ENCODE peak calls at places on chromosomes 3 and 15, in seven cellular contexts. One of them, this sample, is unnamed.

GRCh38 chr3:102400766-102401165 is 34.0 kb upstream of the ZPLD1 start:
- DNase-seq in A549: no peak
- DNase-seq in uterus: no peak
- DNase-seq in IMR-90: peak; percentile 67
- DNase-seq in transverse colon: no peak
- DNase-seq in astrocyte of the spinal cord: peak; percentile 91
- DNase-seq in suprapubic skin: no peak
- DNase-seq in this sample: no peak

GRCh38 chr3:144259267-144259666 is 287.6 kb downstream of the DIPK2A start:
- DNase-seq in A549: no peak
- DNase-seq in uterus: no peak
- DNase-seq in IMR-90: no peak
- DNase-seq in transverse colon: no peak
- DNase-seq in astrocyte of the spinal cord: peak; percentile 23
- DNase-seq in suprapubic skin: no peak
- DNase-seq in this sample: no peak

GRCh38 chr15:29067949-29068348 is 182.2 kb downstream of the APBA2 start:
- DNase-seq in A549: no peak
- DNase-seq in uterus: no peak
- DNase-seq in IMR-90: no peak
- DNase-seq in transverse colon: no peak
- DNase-seq in astrocyte of the spinal cord: no peak
- DNase-seq in suprapubic skin: no peak
- DNase-seq in this sample: no peak

GRCh38 chr3:170221924-170222646 is at the start of gene PRKCI:
- DNase-seq in A549: peak; percentile 98
- DNase-seq in uterus: peak; percentile 94
- DNase-seq in IMR-90: peak; percentile 96
- DNase-seq in transverse colon: peak; percentile 96
- DNase-seq in astrocyte of the spinal cord: peak; percentile 98
- DNase-seq in suprapubic skin: peak; percentile 96
- DNase-seq in this sample: peak; percentile 99

GRCh38 chr3:45958333-45958791 is 15.1 kb downstream of the CXCR6 start:
- DNase-seq in A549: no peak
- DNase-seq in uterus: no peak
- DNase-seq in IMR-90: peak; percentile 81
- DNase-seq in transverse colon: no peak
- DNase-seq in astrocyte of the spinal cord: peak; percentile 12
- DNase-seq in suprapubic skin: peak; percentile 82
- DNase-seq in this sample: no peak

GRCh38 chr3:2686816-2687502 is 423.2 kb downstream of the IL5RA start:
- DNase-seq in A549: no peak
- DNase-seq in uterus: no peak
- DNase-seq in IMR-90: no peak
- DNase-seq in transverse colon: no peak
- DNase-seq in astrocyte of the spinal cord: no peak
- DNase-seq in suprapubic skin: no peak
- DNase-seq in this sample: no peak

GRCh38 chr3:43071313-43071893 is 34.5 kb downstream of the POMGNT2 start:
- DNase-seq in A549: no peak
- DNase-seq in uterus: no peak
- DNase-seq in IMR-90: no peak
- DNase-seq in transverse colon: no peak
- DNase-seq in astrocyte of the spinal cord: no peak
- DNase-seq in suprapubic skin: no peak
- DNase-seq in this sample: no peak

GRCh38 chr3:71441217-71441924 is 142.2 kb downstream of the FOXP1 start:
- DNase-seq in A549: no peak
- DNase-seq in uterus: no peak
- DNase-seq in IMR-90: no peak
- DNase-seq in transverse colon: no peak
- DNase-seq in astrocyte of the spinal cord: no peak
- DNase-seq in suprapubic skin: no peak
- DNase-seq in this sample: no peak

GRCh38 chr3:66957357-66957756 is 40.8 kb upstream of the KBTBD8 start:
- DNase-seq in A549: no peak
- DNase-seq in uterus: no peak
- DNase-seq in IMR-90: no peak
- DNase-seq in transverse colon: peak; percentile 15
- DNase-seq in astrocyte of the spinal cord: no peak
- DNase-seq in suprapubic skin: no peak
- DNase-seq in this sample: no peak

GRCh38 chr3:13537926-13538325 is 11.0 kb upstream of the FBLN2 start:
- DNase-seq in A549: peak; percentile 72
- DNase-seq in uterus: no peak
- DNase-seq in IMR-90: peak; percentile 91
- DNase-seq in transverse colon: no peak
- DNase-seq in astrocyte of the spinal cord: peak; percentile 93
- DNase-seq in suprapubic skin: peak; percentile 78
- DNase-seq in this sample: peak; percentile 72

GRCh38 chr3:40240921-40241320 is 68.6 kb upstream of the EIF1B start:
- DNase-seq in A549: no peak
- DNase-seq in uterus: no peak
- DNase-seq in IMR-90: no peak
- DNase-seq in transverse colon: no peak
- DNase-seq in astrocyte of the spinal cord: no peak
- DNase-seq in suprapubic skin: no peak
- DNase-seq in this sample: no peak

GRCh38 chr15:71588746-71589145 is 221.6 kb upstream of the NR2E3 start:
- DNase-seq in A549: peak; percentile 53
- DNase-seq in uterus: no peak
- DNase-seq in IMR-90: peak; percentile 86
- DNase-seq in transverse colon: no peak
- DNase-seq in astrocyte of the spinal cord: peak; percentile 86
- DNase-seq in suprapubic skin: no peak
- DNase-seq in this sample: peak; percentile 27

GRCh38 chr3:59812188-59812587 is 762.4 kb upstream of the CFAP20DC start:
- DNase-seq in A549: no peak
- DNase-seq in uterus: no peak
- DNase-seq in IMR-90: no peak
- DNase-seq in transverse colon: no peak
- DNase-seq in astrocyte of the spinal cord: no peak
- DNase-seq in suprapubic skin: no peak
- DNase-seq in this sample: no peak

GRCh38 chr3:151630938-151631417 is 102.7 kb upstream of the AADACL2 start:
- DNase-seq in A549: no peak
- DNase-seq in uterus: peak; percentile 12
- DNase-seq in IMR-90: peak; percentile 39
- DNase-seq in transverse colon: no peak
- DNase-seq in astrocyte of the spinal cord: peak; percentile 37
- DNase-seq in suprapubic skin: no peak
- DNase-seq in this sample: no peak

GRCh38 chr3:130759692-130760338 is 13.2 kb upstream of the PIK3R4 start:
- DNase-seq in A549: peak; percentile 21
- DNase-seq in uterus: no peak
- DNase-seq in IMR-90: peak; percentile 49
- DNase-seq in transverse colon: peak; percentile 60
- DNase-seq in astrocyte of the spinal cord: peak; percentile 52
- DNase-seq in suprapubic skin: no peak
- DNase-seq in this sample: peak; percentile 85

GRCh38 chr3:117735481-117736101 is 1026.0 kb downstream of the TUSC7 start:
- DNase-seq in A549: peak; percentile 3
- DNase-seq in uterus: no peak
- DNase-seq in IMR-90: peak; percentile 91
- DNase-seq in transverse colon: no peak
- DNase-seq in astrocyte of the spinal cord: peak; percentile 81
- DNase-seq in suprapubic skin: no peak
- DNase-seq in this sample: no peak

GRCh38 chr3:46907271-46907670 is 29.8 kb downstream of the PTH1R start:
- DNase-seq in A549: no peak
- DNase-seq in uterus: no peak
- DNase-seq in IMR-90: no peak
- DNase-seq in transverse colon: no peak
- DNase-seq in astrocyte of the spinal cord: no peak
- DNase-seq in suprapubic skin: peak; percentile 45
- DNase-seq in this sample: no peak

GRCh38 chr3:38117748-38118420 is 19.0 kb downstream of the ACAA1 start:
- DNase-seq in A549: peak; percentile 59
- DNase-seq in uterus: peak; percentile 45
- DNase-seq in IMR-90: peak; percentile 55
- DNase-seq in transverse colon: peak; percentile 76
- DNase-seq in astrocyte of the spinal cord: peak; percentile 49
- DNase-seq in suprapubic skin: peak; percentile 71
- DNase-seq in this sample: peak; percentile 80

GRCh38 chr3:38115645-38116427 is 21.1 kb downstream of the ACAA1 start:
- DNase-seq in A549: no peak
- DNase-seq in uterus: no peak
- DNase-seq in IMR-90: no peak
- DNase-seq in transverse colon: no peak
- DNase-seq in astrocyte of the spinal cord: no peak
- DNase-seq in suprapubic skin: no peak
- DNase-seq in this sample: no peak

GRCh38 chr3:38117163-38117716 is 19.7 kb downstream of the ACAA1 start:
- DNase-seq in A549: no peak
- DNase-seq in uterus: no peak
- DNase-seq in IMR-90: no peak
- DNase-seq in transverse colon: peak; percentile 26
- DNase-seq in astrocyte of the spinal cord: no peak
- DNase-seq in suprapubic skin: peak; percentile 49
- DNase-seq in this sample: no peak

GRCh38 chr3:38114875-38115644 is 21.9 kb downstream of the ACAA1 start:
- DNase-seq in A549: no peak
- DNase-seq in uterus: no peak
- DNase-seq in IMR-90: no peak
- DNase-seq in transverse colon: no peak
- DNase-seq in astrocyte of the spinal cord: no peak
- DNase-seq in suprapubic skin: peak; percentile 57
- DNase-seq in this sample: no peak

DNA sequence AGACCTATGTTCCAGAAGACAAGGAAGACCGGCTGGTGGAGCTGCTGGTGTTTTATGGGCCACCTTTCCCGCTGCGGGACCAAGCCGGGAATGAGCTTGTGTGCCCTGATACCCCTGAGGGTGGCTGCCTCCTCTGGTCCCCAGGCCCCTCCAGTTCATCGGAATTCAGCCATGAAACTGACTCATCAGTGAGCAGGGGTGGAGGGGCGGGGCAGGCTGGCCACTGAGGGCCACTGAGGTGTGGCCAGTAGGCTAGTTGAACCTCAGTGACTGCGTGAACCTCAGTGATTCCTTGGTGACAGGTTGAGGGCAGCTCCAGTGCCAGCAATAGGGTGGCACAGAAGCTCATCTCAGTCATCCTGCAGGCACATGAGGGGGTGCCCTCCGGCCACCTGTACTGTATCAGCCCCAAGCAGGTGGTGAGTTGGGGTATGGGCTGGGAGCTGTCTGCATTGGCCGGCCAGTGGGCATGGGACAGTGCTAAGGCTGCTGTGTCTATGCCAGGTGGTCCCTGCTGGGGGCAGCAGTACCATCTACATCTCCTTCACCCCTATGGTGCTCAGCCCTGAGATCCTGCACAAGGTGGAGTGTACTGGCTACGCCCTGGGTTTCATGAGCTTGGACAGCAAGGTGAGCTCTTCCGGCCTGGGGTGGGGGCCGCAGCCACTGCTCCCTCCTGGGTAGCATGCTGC is 20.3 kb downstream of the ACAA1 start:
- DNase-seq in A549: no peak
- DNase-seq in uterus: no peak
- DNase-seq in IMR-90: no peak
- DNase-seq in transverse colon: peak; percentile 35
- DNase-seq in astrocyte of the spinal cord: no peak
- DNase-seq in suprapubic skin: peak; percentile 60
- DNase-seq in this sample: peak; percentile 26
- TF ChIP-seq CTCF in A549: no peak
- TF ChIP-seq CTCF in uterus: no peak
- TF ChIP-seq CTCF in IMR-90: no peak
- TF ChIP-seq CTCF in transverse colon: no peak
- TF ChIP-seq CTCF in astrocyte of the spinal cord: no peak
- TF ChIP-seq CTCF in suprapubic skin: no peak
- TF ChIP-seq CTCF in this sample: no peak

DNA sequence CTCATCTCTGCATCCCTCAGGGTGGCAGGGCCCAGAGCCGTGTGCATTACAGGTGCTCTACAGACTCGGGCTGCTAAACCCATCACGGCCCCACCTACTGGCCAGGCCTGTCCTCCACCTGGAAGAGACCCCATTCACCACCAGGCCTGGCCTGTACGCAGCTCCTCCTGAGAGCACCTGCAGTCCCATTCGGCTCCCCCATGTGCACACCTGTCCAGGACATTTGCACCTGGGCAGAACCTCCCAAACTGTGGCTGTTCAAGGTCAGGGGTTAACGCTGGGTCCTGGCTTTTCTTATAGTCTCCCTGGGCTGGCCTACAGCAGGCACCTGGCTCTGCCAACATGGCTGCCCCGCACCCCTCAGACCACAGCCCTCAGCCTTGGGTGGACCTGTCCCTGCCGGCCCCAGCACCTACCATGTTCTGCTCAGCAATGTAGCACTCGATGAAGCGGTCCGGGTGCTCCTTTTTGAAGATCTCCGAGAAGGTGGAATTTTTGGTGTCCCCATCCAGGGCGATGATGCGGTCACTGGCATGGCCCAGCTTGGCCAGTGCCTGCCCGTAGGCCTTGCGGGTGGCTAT is 25.7 kb downstream of the TKT start:
- DNase-seq in A549: no peak
- DNase-seq in uterus: no peak
- DNase-seq in IMR-90: no peak
- DNase-seq in transverse colon: no peak
- DNase-seq in astrocyte of the spinal cord: no peak
- DNase-seq in suprapubic skin: no peak
- DNase-seq in this sample: no peak
- TF ChIP-seq CTCF in A549: no peak
- TF ChIP-seq CTCF in uterus: no peak
- TF ChIP-seq CTCF in IMR-90: no peak
- TF ChIP-seq CTCF in transverse colon: no peak
- TF ChIP-seq CTCF in astrocyte of the spinal cord: peak; percentile 24
- TF ChIP-seq CTCF in suprapubic skin: no peak
- TF ChIP-seq CTCF in this sample: peak; percentile 13

GRCh38 chr3:139629033-139629432 is 48.7 kb downstream of the NMNAT3 start:
- DNase-seq in A549: peak; percentile 28
- DNase-seq in uterus: no peak
- DNase-seq in IMR-90: peak; percentile 2
- DNase-seq in transverse colon: peak; percentile 10
- DNase-seq in astrocyte of the spinal cord: no peak
- DNase-seq in suprapubic skin: no peak
- DNase-seq in this sample: peak; percentile 72
- TF ChIP-seq CTCF in A549: peak; percentile 27
- TF ChIP-seq CTCF in uterus: no peak
- TF ChIP-seq CTCF in IMR-90: peak; percentile 19
- TF ChIP-seq CTCF in transverse colon: no peak
- TF ChIP-seq CTCF in astrocyte of the spinal cord: peak; percentile 34
- TF ChIP-seq CTCF in suprapubic skin: no peak
- TF ChIP-seq CTCF in this sample: peak; percentile 13

DNA sequence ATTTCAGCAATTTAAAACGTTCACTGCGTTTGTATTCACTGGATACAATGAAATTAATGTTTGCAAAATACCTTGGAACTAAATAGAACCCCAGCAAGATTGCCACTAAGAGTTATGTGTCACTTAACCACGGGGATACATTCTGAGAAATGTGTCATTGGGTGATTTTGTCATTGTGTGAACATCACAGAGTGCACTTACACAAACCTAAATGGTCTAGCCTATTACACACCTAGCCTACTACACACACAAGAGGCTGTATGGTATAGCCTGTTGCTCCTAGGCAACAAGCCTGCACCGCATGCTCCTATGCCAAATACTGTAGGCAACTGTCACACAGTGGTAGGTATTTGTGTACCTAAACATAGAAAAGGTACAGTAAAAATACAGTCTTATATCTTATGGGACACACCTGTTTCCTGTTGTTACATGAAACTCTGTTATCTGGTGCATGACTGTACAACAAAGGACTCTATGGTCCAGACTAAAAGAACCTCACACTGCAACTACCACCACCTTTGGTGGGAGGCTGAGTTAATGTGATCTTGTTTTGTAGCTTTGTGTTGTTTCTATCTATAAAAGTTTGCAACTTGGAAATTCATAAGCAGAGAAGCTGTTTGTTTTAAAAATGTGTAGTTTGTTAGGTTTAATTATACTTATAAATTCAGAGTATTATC is 92.2 kb upstream of the NTRK3 start:
- DNase-seq in A549: no peak
- DNase-seq in uterus: no peak
- DNase-seq in IMR-90: no peak
- DNase-seq in transverse colon: no peak
- DNase-seq in astrocyte of the spinal cord: no peak
- DNase-seq in suprapubic skin: no peak
- DNase-seq in this sample: no peak
- TF ChIP-seq CTCF in A549: no peak
- TF ChIP-seq CTCF in uterus: no peak
- TF ChIP-seq CTCF in IMR-90: no peak
- TF ChIP-seq CTCF in transverse colon: no peak
- TF ChIP-seq CTCF in astrocyte of the spinal cord: no peak
- TF ChIP-seq CTCF in suprapubic skin: no peak
- TF ChIP-seq CTCF in this sample: no peak

This sample was measured in Calu3.